ENCODE peak calls at places on chromosomes 13 and 19, in nine cellular contexts. One of them, this sample, is unnamed.
A peak's percentile ranks its signal among the peaks of the same experiment; 100 is the strongest.

GRCh38 chr13:37131092-37131491 is 25.6 kb upstream of the CSNK1A1L start:
- DNase-seq in left lobe of liver: no peak
- DNase-seq in ecto neural progenitor cell: no peak
- DNase-seq in ACHN: no peak
- DNase-seq in stimulated activated CD4-positive, alpha-beta T cell treated with anti-CD3 and anti-CD28 coated beads, Interleukin-1b, Interleukin-23, amount 100 ng/mL, for 24 hours: no peak
- DNase-seq in GM06990: no peak
- DNase-seq in NCI-H1417 treated with DMSO at 0.1 percent for 48 hours: no peak
- DNase-seq in T follicular helper cell: no peak
- DNase-seq in choroid plexus epithelial cell: no peak
- DNase-seq in this sample: no peak

GRCh38 chr13:99217461-99218101 is 16.9 kb downstream of the UBAC2 start:
- DNase-seq in left lobe of liver: no peak
- DNase-seq in ecto neural progenitor cell: no peak
- DNase-seq in ACHN: no peak
- DNase-seq in stimulated activated CD4-positive, alpha-beta T cell treated with anti-CD3 and anti-CD28 coated beads, Interleukin-1b, Interleukin-23, amount 100 ng/mL, for 24 hours: no peak
- DNase-seq in GM06990: no peak
- DNase-seq in NCI-H1417 treated with DMSO at 0.1 percent for 48 hours: no peak
- DNase-seq in T follicular helper cell: no peak
- DNase-seq in choroid plexus epithelial cell: no peak
- DNase-seq in this sample: peak; percentile 49

GRCh38 chr13:57631607-57632275 is at the start of gene PCDH17:
- DNase-seq in left lobe of liver: no peak
- DNase-seq in ecto neural progenitor cell: peak; percentile 60
- DNase-seq in ACHN: peak; percentile 16
- DNase-seq in stimulated activated CD4-positive, alpha-beta T cell treated with anti-CD3 and anti-CD28 coated beads, Interleukin-1b, Interleukin-23, amount 100 ng/mL, for 24 hours: no peak
- DNase-seq in GM06990: no peak
- DNase-seq in NCI-H1417 treated with DMSO at 0.1 percent for 48 hours: peak; percentile 41
- DNase-seq in T follicular helper cell: no peak
- DNase-seq in choroid plexus epithelial cell: peak; percentile 38
- DNase-seq in this sample: no peak

GRCh38 chr19:17263712-17264640 is 569 bp downstream of the USHBP1 start:
- DNase-seq in left lobe of liver: no peak
- DNase-seq in ecto neural progenitor cell: no peak
- DNase-seq in ACHN: no peak
- DNase-seq in stimulated activated CD4-positive, alpha-beta T cell treated with anti-CD3 and anti-CD28 coated beads, Interleukin-1b, Interleukin-23, amount 100 ng/mL, for 24 hours: no peak
- DNase-seq in GM06990: no peak
- DNase-seq in NCI-H1417 treated with DMSO at 0.1 percent for 48 hours: no peak
- DNase-seq in T follicular helper cell: no peak
- DNase-seq in choroid plexus epithelial cell: no peak
- DNase-seq in this sample: no peak

GRCh38 chr13:100039740-100040139 is 49.2 kb upstream of the PCCA start:
- DNase-seq in left lobe of liver: no peak
- DNase-seq in ecto neural progenitor cell: no peak
- DNase-seq in ACHN: no peak
- DNase-seq in stimulated activated CD4-positive, alpha-beta T cell treated with anti-CD3 and anti-CD28 coated beads, Interleukin-1b, Interleukin-23, amount 100 ng/mL, for 24 hours: no peak
- DNase-seq in GM06990: no peak
- DNase-seq in NCI-H1417 treated with DMSO at 0.1 percent for 48 hours: no peak
- DNase-seq in T follicular helper cell: no peak
- DNase-seq in choroid plexus epithelial cell: peak; percentile 34
- DNase-seq in this sample: no peak

GRCh38 chr19:55526216-55527196 is 10.4 kb downstream of the SBK2 start:
- DNase-seq in left lobe of liver: peak; percentile 58
- DNase-seq in ecto neural progenitor cell: no peak
- DNase-seq in ACHN: peak; percentile 41
- DNase-seq in stimulated activated CD4-positive, alpha-beta T cell treated with anti-CD3 and anti-CD28 coated beads, Interleukin-1b, Interleukin-23, amount 100 ng/mL, for 24 hours: no peak
- DNase-seq in GM06990: no peak
- DNase-seq in NCI-H1417 treated with DMSO at 0.1 percent for 48 hours: peak; percentile 10
- DNase-seq in T follicular helper cell: no peak
- DNase-seq in choroid plexus epithelial cell: peak; percentile 92
- DNase-seq in this sample: no peak

GRCh38 chr13:29594310-29594709 is 1.2 kb downstream of the SLC7A1 start:
- DNase-seq in left lobe of liver: no peak
- DNase-seq in ecto neural progenitor cell: no peak
- DNase-seq in ACHN: peak; percentile 79
- DNase-seq in stimulated activated CD4-positive, alpha-beta T cell treated with anti-CD3 and anti-CD28 coated beads, Interleukin-1b, Interleukin-23, amount 100 ng/mL, for 24 hours: no peak
- DNase-seq in GM06990: no peak
- DNase-seq in NCI-H1417 treated with DMSO at 0.1 percent for 48 hours: no peak
- DNase-seq in T follicular helper cell: peak; percentile 5
- DNase-seq in choroid plexus epithelial cell: peak; percentile 89
- DNase-seq in this sample: peak; percentile 24

GRCh38 chr19:16825312-16826168 is 3.7 kb upstream of the SIN3B start:
- DNase-seq in left lobe of liver: peak; percentile 56
- DNase-seq in ecto neural progenitor cell: no peak
- DNase-seq in ACHN: peak; percentile 90
- DNase-seq in stimulated activated CD4-positive, alpha-beta T cell treated with anti-CD3 and anti-CD28 coated beads, Interleukin-1b, Interleukin-23, amount 100 ng/mL, for 24 hours: no peak
- DNase-seq in GM06990: no peak
- DNase-seq in NCI-H1417 treated with DMSO at 0.1 percent for 48 hours: no peak
- DNase-seq in T follicular helper cell: no peak
- DNase-seq in choroid plexus epithelial cell: peak; percentile 85
- DNase-seq in this sample: no peak

GRCh38 chr19:18290250-18291018 is 9.0 kb upstream of the JUND start:
- DNase-seq in left lobe of liver: no peak
- DNase-seq in ecto neural progenitor cell: no peak
- DNase-seq in ACHN: no peak
- DNase-seq in stimulated activated CD4-positive, alpha-beta T cell treated with anti-CD3 and anti-CD28 coated beads, Interleukin-1b, Interleukin-23, amount 100 ng/mL, for 24 hours: peak; percentile 69
- DNase-seq in GM06990: peak; percentile 84
- DNase-seq in NCI-H1417 treated with DMSO at 0.1 percent for 48 hours: no peak
- DNase-seq in T follicular helper cell: peak; percentile 62
- DNase-seq in choroid plexus epithelial cell: no peak
- DNase-seq in this sample: peak; percentile 89

GRCh38 chr13:77053192-77053591 is 26.2 kb upstream of the FBXL3 start:
- DNase-seq in left lobe of liver: no peak
- DNase-seq in ecto neural progenitor cell: no peak
- DNase-seq in ACHN: no peak
- DNase-seq in stimulated activated CD4-positive, alpha-beta T cell treated with anti-CD3 and anti-CD28 coated beads, Interleukin-1b, Interleukin-23, amount 100 ng/mL, for 24 hours: no peak
- DNase-seq in GM06990: no peak
- DNase-seq in NCI-H1417 treated with DMSO at 0.1 percent for 48 hours: no peak
- DNase-seq in T follicular helper cell: no peak
- DNase-seq in choroid plexus epithelial cell: no peak
- DNase-seq in this sample: no peak

GRCh38 chr13:99371956-99372355 is 64.8 kb upstream of the GPR183 start:
- DNase-seq in left lobe of liver: no peak
- DNase-seq in ecto neural progenitor cell: no peak
- DNase-seq in ACHN: no peak
- DNase-seq in stimulated activated CD4-positive, alpha-beta T cell treated with anti-CD3 and anti-CD28 coated beads, Interleukin-1b, Interleukin-23, amount 100 ng/mL, for 24 hours: no peak
- DNase-seq in GM06990: no peak
- DNase-seq in NCI-H1417 treated with DMSO at 0.1 percent for 48 hours: no peak
- DNase-seq in T follicular helper cell: peak; percentile 57
- DNase-seq in choroid plexus epithelial cell: no peak
- DNase-seq in this sample: peak; percentile 72

GRCh38 chr13:66933994-66934393 is 296.1 kb downstream of the PCDH9 start:
- DNase-seq in left lobe of liver: no peak
- DNase-seq in ecto neural progenitor cell: no peak
- DNase-seq in ACHN: peak; percentile 72
- DNase-seq in stimulated activated CD4-positive, alpha-beta T cell treated with anti-CD3 and anti-CD28 coated beads, Interleukin-1b, Interleukin-23, amount 100 ng/mL, for 24 hours: no peak
- DNase-seq in GM06990: no peak
- DNase-seq in NCI-H1417 treated with DMSO at 0.1 percent for 48 hours: no peak
- DNase-seq in T follicular helper cell: no peak
- DNase-seq in choroid plexus epithelial cell: peak; percentile 62
- DNase-seq in this sample: no peak

GRCh38 chr19:5891938-5892771 is 11.4 kb downstream of the NDUFA11 start:
- DNase-seq in left lobe of liver: peak; percentile 69
- DNase-seq in ecto neural progenitor cell: peak; percentile 80
- DNase-seq in ACHN: peak; percentile 42
- DNase-seq in stimulated activated CD4-positive, alpha-beta T cell treated with anti-CD3 and anti-CD28 coated beads, Interleukin-1b, Interleukin-23, amount 100 ng/mL, for 24 hours: no peak
- DNase-seq in GM06990: no peak
- DNase-seq in NCI-H1417 treated with DMSO at 0.1 percent for 48 hours: no peak
- DNase-seq in T follicular helper cell: no peak
- DNase-seq in choroid plexus epithelial cell: peak; percentile 51
- DNase-seq in this sample: no peak

GRCh38 chr13:110422913-110423688 is 116.0 kb downstream of the COL4A2 start:
- DNase-seq in left lobe of liver: no peak
- DNase-seq in ecto neural progenitor cell: no peak
- DNase-seq in ACHN: peak; percentile 38
- DNase-seq in stimulated activated CD4-positive, alpha-beta T cell treated with anti-CD3 and anti-CD28 coated beads, Interleukin-1b, Interleukin-23, amount 100 ng/mL, for 24 hours: no peak
- DNase-seq in GM06990: no peak
- DNase-seq in NCI-H1417 treated with DMSO at 0.1 percent for 48 hours: no peak
- DNase-seq in T follicular helper cell: no peak
- DNase-seq in choroid plexus epithelial cell: peak; percentile 74
- DNase-seq in this sample: no peak

GRCh38 chr19:38842439-38843174 is 7.2 kb downstream of the HNRNPL start:
- DNase-seq in left lobe of liver: no peak
- DNase-seq in ecto neural progenitor cell: no peak
- DNase-seq in ACHN: no peak
- DNase-seq in stimulated activated CD4-positive, alpha-beta T cell treated with anti-CD3 and anti-CD28 coated beads, Interleukin-1b, Interleukin-23, amount 100 ng/mL, for 24 hours: no peak
- DNase-seq in GM06990: no peak
- DNase-seq in NCI-H1417 treated with DMSO at 0.1 percent for 48 hours: no peak
- DNase-seq in T follicular helper cell: peak; percentile 51
- DNase-seq in choroid plexus epithelial cell: no peak
- DNase-seq in this sample: peak; percentile 81

GRCh38 chr19:47240996-47241918 is 10.3 kb upstream of the BBC3 start:
- DNase-seq in left lobe of liver: no peak
- DNase-seq in ecto neural progenitor cell: peak; percentile 63
- DNase-seq in ACHN: peak; percentile 68
- DNase-seq in stimulated activated CD4-positive, alpha-beta T cell treated with anti-CD3 and anti-CD28 coated beads, Interleukin-1b, Interleukin-23, amount 100 ng/mL, for 24 hours: peak; percentile 79
- DNase-seq in GM06990: peak; percentile 81
- DNase-seq in NCI-H1417 treated with DMSO at 0.1 percent for 48 hours: peak; percentile 29
- DNase-seq in T follicular helper cell: peak; percentile 90
- DNase-seq in choroid plexus epithelial cell: peak; percentile 84
- DNase-seq in this sample: peak; percentile 66

GRCh38 chr13:43251967-43252366 is 228.6 kb downstream of the DNAJC15 start:
- DNase-seq in left lobe of liver: no peak
- DNase-seq in ecto neural progenitor cell: no peak
- DNase-seq in ACHN: no peak
- DNase-seq in stimulated activated CD4-positive, alpha-beta T cell treated with anti-CD3 and anti-CD28 coated beads, Interleukin-1b, Interleukin-23, amount 100 ng/mL, for 24 hours: no peak
- DNase-seq in GM06990: no peak
- DNase-seq in NCI-H1417 treated with DMSO at 0.1 percent for 48 hours: no peak
- DNase-seq in T follicular helper cell: no peak
- DNase-seq in choroid plexus epithelial cell: no peak
- DNase-seq in this sample: no peak

GRCh38 chr13:110841846-110842245 is 73.0 kb downstream of the ANKRD10 start:
- DNase-seq in left lobe of liver: no peak
- DNase-seq in ecto neural progenitor cell: no peak
- DNase-seq in ACHN: no peak
- DNase-seq in stimulated activated CD4-positive, alpha-beta T cell treated with anti-CD3 and anti-CD28 coated beads, Interleukin-1b, Interleukin-23, amount 100 ng/mL, for 24 hours: no peak
- DNase-seq in GM06990: no peak
- DNase-seq in NCI-H1417 treated with DMSO at 0.1 percent for 48 hours: no peak
- DNase-seq in T follicular helper cell: no peak
- DNase-seq in choroid plexus epithelial cell: no peak
- DNase-seq in this sample: no peak

GRCh38 chr19:12987190-12987589 is 8.1 kb upstream of the NFIX start:
- DNase-seq in left lobe of liver: no peak
- DNase-seq in ecto neural progenitor cell: no peak
- DNase-seq in ACHN: no peak
- DNase-seq in stimulated activated CD4-positive, alpha-beta T cell treated with anti-CD3 and anti-CD28 coated beads, Interleukin-1b, Interleukin-23, amount 100 ng/mL, for 24 hours: no peak
- DNase-seq in GM06990: no peak
- DNase-seq in NCI-H1417 treated with DMSO at 0.1 percent for 48 hours: no peak
- DNase-seq in T follicular helper cell: no peak
- DNase-seq in choroid plexus epithelial cell: no peak
- DNase-seq in this sample: no peak

GRCh38 chr19:3039641-3040077 is 10.6 kb upstream of the TLE2 start:
- DNase-seq in left lobe of liver: no peak
- DNase-seq in ecto neural progenitor cell: no peak
- DNase-seq in ACHN: no peak
- DNase-seq in stimulated activated CD4-positive, alpha-beta T cell treated with anti-CD3 and anti-CD28 coated beads, Interleukin-1b, Interleukin-23, amount 100 ng/mL, for 24 hours: no peak
- DNase-seq in GM06990: no peak
- DNase-seq in NCI-H1417 treated with DMSO at 0.1 percent for 48 hours: no peak
- DNase-seq in T follicular helper cell: no peak
- DNase-seq in choroid plexus epithelial cell: no peak
- DNase-seq in this sample: no peak

GRCh38 chr13:113633485-113633873 is 24.5 kb downstream of the ATP4B start:
- DNase-seq in left lobe of liver: no peak
- DNase-seq in ecto neural progenitor cell: no peak
- DNase-seq in ACHN: no peak
- DNase-seq in stimulated activated CD4-positive, alpha-beta T cell treated with anti-CD3 and anti-CD28 coated beads, Interleukin-1b, Interleukin-23, amount 100 ng/mL, for 24 hours: no peak
- DNase-seq in GM06990: no peak
- DNase-seq in NCI-H1417 treated with DMSO at 0.1 percent for 48 hours: no peak
- DNase-seq in T follicular helper cell: no peak
- DNase-seq in choroid plexus epithelial cell: no peak
- DNase-seq in this sample: no peak

GRCh38 chr19:33348301-33349010 is 25.1 kb upstream of the CEBPG start:
- DNase-seq in left lobe of liver: peak; percentile 68
- DNase-seq in ecto neural progenitor cell: no peak
- DNase-seq in ACHN: no peak
- DNase-seq in stimulated activated CD4-positive, alpha-beta T cell treated with anti-CD3 and anti-CD28 coated beads, Interleukin-1b, Interleukin-23, amount 100 ng/mL, for 24 hours: no peak
- DNase-seq in GM06990: no peak
- DNase-seq in NCI-H1417 treated with DMSO at 0.1 percent for 48 hours: no peak
- DNase-seq in T follicular helper cell: no peak
- DNase-seq in choroid plexus epithelial cell: peak; percentile 24
- DNase-seq in this sample: no peak

GRCh38 chr13:106987435-106987800 is 419.5 kb upstream of the ARGLU1 start:
- DNase-seq in left lobe of liver: no peak
- DNase-seq in ecto neural progenitor cell: no peak
- DNase-seq in ACHN: no peak
- DNase-seq in stimulated activated CD4-positive, alpha-beta T cell treated with anti-CD3 and anti-CD28 coated beads, Interleukin-1b, Interleukin-23, amount 100 ng/mL, for 24 hours: no peak
- DNase-seq in GM06990: peak; percentile 27
- DNase-seq in NCI-H1417 treated with DMSO at 0.1 percent for 48 hours: no peak
- DNase-seq in T follicular helper cell: no peak
- DNase-seq in choroid plexus epithelial cell: no peak
- DNase-seq in this sample: no peak

GRCh38 chr19:13689050-13689449 is 75.3 kb upstream of the MRI1 start:
- DNase-seq in left lobe of liver: no peak
- DNase-seq in ecto neural progenitor cell: peak; percentile 54
- DNase-seq in ACHN: no peak
- DNase-seq in stimulated activated CD4-positive, alpha-beta T cell treated with anti-CD3 and anti-CD28 coated beads, Interleukin-1b, Interleukin-23, amount 100 ng/mL, for 24 hours: no peak
- DNase-seq in GM06990: no peak
- DNase-seq in NCI-H1417 treated with DMSO at 0.1 percent for 48 hours: no peak
- DNase-seq in T follicular helper cell: no peak
- DNase-seq in choroid plexus epithelial cell: peak; percentile 28
- DNase-seq in this sample: no peak

GRCh38 chr19:28606269-28607032 is 606.5 kb downstream of the UQCRFS1 start:
- DNase-seq in left lobe of liver: no peak
- DNase-seq in ecto neural progenitor cell: no peak
- DNase-seq in ACHN: no peak
- DNase-seq in stimulated activated CD4-positive, alpha-beta T cell treated with anti-CD3 and anti-CD28 coated beads, Interleukin-1b, Interleukin-23, amount 100 ng/mL, for 24 hours: no peak
- DNase-seq in GM06990: no peak
- DNase-seq in NCI-H1417 treated with DMSO at 0.1 percent for 48 hours: no peak
- DNase-seq in T follicular helper cell: no peak
- DNase-seq in choroid plexus epithelial cell: no peak
- DNase-seq in this sample: no peak

GRCh38 chr19:55118401-55118991 is 1.1 kb upstream of the PPP1R12C start:
- DNase-seq in left lobe of liver: peak; percentile 82
- DNase-seq in ecto neural progenitor cell: peak; percentile 89
- DNase-seq in ACHN: no peak
- DNase-seq in stimulated activated CD4-positive, alpha-beta T cell treated with anti-CD3 and anti-CD28 coated beads, Interleukin-1b, Interleukin-23, amount 100 ng/mL, for 24 hours: no peak
- DNase-seq in GM06990: no peak
- DNase-seq in NCI-H1417 treated with DMSO at 0.1 percent for 48 hours: no peak
- DNase-seq in T follicular helper cell: no peak
- DNase-seq in choroid plexus epithelial cell: peak; percentile 71
- DNase-seq in this sample: no peak

GRCh38 chr13:78520425-78520824 is 82.9 kb downstream of the POU4F1 start:
- DNase-seq in left lobe of liver: no peak
- DNase-seq in ecto neural progenitor cell: no peak
- DNase-seq in ACHN: no peak
- DNase-seq in stimulated activated CD4-positive, alpha-beta T cell treated with anti-CD3 and anti-CD28 coated beads, Interleukin-1b, Interleukin-23, amount 100 ng/mL, for 24 hours: no peak
- DNase-seq in GM06990: no peak
- DNase-seq in NCI-H1417 treated with DMSO at 0.1 percent for 48 hours: no peak
- DNase-seq in T follicular helper cell: no peak
- DNase-seq in choroid plexus epithelial cell: no peak
- DNase-seq in this sample: no peak

GRCh38 chr13:35763805-35764170 is 287.3 kb upstream of the MAB21L1 start:
- DNase-seq in left lobe of liver: no peak
- DNase-seq in ecto neural progenitor cell: no peak
- DNase-seq in ACHN: no peak
- DNase-seq in stimulated activated CD4-positive, alpha-beta T cell treated with anti-CD3 and anti-CD28 coated beads, Interleukin-1b, Interleukin-23, amount 100 ng/mL, for 24 hours: no peak
- DNase-seq in GM06990: no peak
- DNase-seq in NCI-H1417 treated with DMSO at 0.1 percent for 48 hours: no peak
- DNase-seq in T follicular helper cell: no peak
- DNase-seq in choroid plexus epithelial cell: no peak
- DNase-seq in this sample: no peak

GRCh38 chr13:33624253-33624652 is 193.7 kb upstream of the RFC3 start:
- DNase-seq in left lobe of liver: no peak
- DNase-seq in ecto neural progenitor cell: no peak
- DNase-seq in ACHN: no peak
- DNase-seq in stimulated activated CD4-positive, alpha-beta T cell treated with anti-CD3 and anti-CD28 coated beads, Interleukin-1b, Interleukin-23, amount 100 ng/mL, for 24 hours: no peak
- DNase-seq in GM06990: no peak
- DNase-seq in NCI-H1417 treated with DMSO at 0.1 percent for 48 hours: no peak
- DNase-seq in T follicular helper cell: no peak
- DNase-seq in choroid plexus epithelial cell: no peak
- DNase-seq in this sample: no peak